ENCODE peak calls at places on chromosomes 7 and 10, in six cellular contexts. T is HCT116, O is HepG2, K is H1, L is GM12878, C is K562. X is an unnamed sample.

GRCh38 chr7:8283968-8284367 is 22.0 kb upstream of the ICA1 start:
- DNase-seq in T (no peak), O (no peak), K (no peak), L (no peak), C (no peak), X (no peak)

GRCh38 chr7:139741239-139741638 is 36.6 kb downstream of the HIPK2 start:
- DNase-seq in T (no peak), O (no peak), K (no peak), L (no peak), C (no peak), X (no peak)

GRCh38 chr10:120505866-120506265 is 48.8 kb downstream of the PLPP4 start:
- DNase-seq in T (no peak), O (no peak), K (no peak), L (no peak), C (no peak), X (no peak)

GRCh38 chr7:157674715-157675426 is 338.1 kb downstream of the DNAJB6 start:
- DNase-seq in T (no peak), O (no peak), K (no peak), L (no peak), C (no peak), X (no peak)

GRCh38 chr10:82922755-82923154 is 1047.8 kb downstream of the NRG3 start:
- DNase-seq in T (no peak), O (no peak), K (no peak), L (no peak), C (no peak), X (no peak)

GRCh38 chr7:12385364-12385786 is 18.3 kb downstream of the VWDE start:
- DNase-seq in T (no peak), O (no peak), K (no peak), L (no peak), C (peak), X (no peak)

GRCh38 chr7:33674804-33675411 is 230.4 kb upstream of the BMPER start:
- DNase-seq in T (no peak), O (no peak), K (no peak), L (peak), C (no peak), X (no peak)

GRCh38 chr7:35754741-35755140 is 46.1 kb upstream of the SEPTIN7 start:
- DNase-seq in T (no peak), O (no peak), K (no peak), L (no peak), C (no peak), X (peak)

GRCh38 chr10:63593576-63593975 is 72.4 kb downstream of the REEP3 start:
- DNase-seq in T (no peak), O (no peak), K (no peak), L (no peak), C (no peak), X (no peak)

GRCh38 chr10:5538892-5539651 is 14.3 kb downstream of the CALML3 start:
- DNase-seq in T (no peak), O (no peak), K (no peak), L (no peak), C (peak), X (no peak)

GRCh38 chr7:3861941-3862340 is 560.9 kb downstream of the SDK1 start:
- DNase-seq in T (no peak), O (no peak), K (no peak), L (peak), C (no peak), X (no peak)

GRCh38 chr7:116653204-116653603 is 18.8 kb upstream of the MET start:
- DNase-seq in T (peak), O (no peak), K (no peak), L (no peak), C (no peak), X (no peak)

GRCh38 chr7:124553485-124553884 is 212.1 kb downstream of the GPR37 start:
- DNase-seq in T (no peak), O (no peak), K (no peak), L (no peak), C (no peak), X (no peak)

GRCh38 chr7:102287465-102288146 is 938 bp downstream of the SH2B2 start:
- DNase-seq in T (no peak), O (no peak), K (no peak), L (no peak), C (no peak), X (peak)

DNA sequence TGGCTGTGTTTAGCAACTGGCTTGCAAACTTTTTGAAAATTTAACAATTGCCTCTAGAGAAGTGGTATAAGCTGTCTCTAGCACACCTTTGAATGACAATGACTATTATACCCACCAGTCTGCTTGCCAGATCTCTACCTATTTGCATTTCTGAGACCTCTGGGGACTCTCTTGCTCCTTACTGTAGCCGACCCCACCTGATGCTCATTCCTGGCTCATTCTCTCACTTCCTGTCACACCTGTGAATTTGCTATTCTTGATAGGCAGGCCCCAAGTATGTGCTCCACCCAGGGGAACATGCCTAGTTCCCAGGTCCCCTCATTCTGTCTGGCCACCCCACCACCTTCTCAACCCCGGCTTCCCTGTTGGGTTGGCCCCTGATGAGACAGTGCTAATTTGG is 138.0 kb downstream of the RPS24 start:
- DNase-seq in T (no peak), O (no peak), K (no peak), L (no peak), C (no peak), X (no peak)
- TF ChIP-seq RAD21 in T (no peak), O (no peak), K (no peak), L (no peak), C (no peak), X (no peak)

GRCh38 chr10:124378817-124379510 is 39.8 kb downstream of the OAT start:
- DNase-seq in T (peak), O (no peak), K (no peak), L (no peak), C (no peak), X (peak)
- TF ChIP-seq JUND in T (no peak), O (no peak), K (no peak), L (no peak), C (no peak), X (no peak)

GRCh38 chr7:51455086-51455485 is 138.5 kb upstream of the COBL start:
- DNase-seq in T (no peak), O (no peak), K (no peak), L (no peak), C (no peak), X (no peak)
- TF ChIP-seq YY1 in T (no peak), O (no peak), K (no peak), L (no peak), C (no peak), X (no peak)

GRCh38 chr7:64555046-64555445 is 7.8 kb downstream of the ZNF680 start:
- DNase-seq in T (no peak), O (no peak), K (no peak), L (no peak), C (no peak), X (no peak)

GRCh38 chr7:64551375-64552142 is 11.3 kb downstream of the ZNF680 start:
- DNase-seq in T (no peak), O (no peak), K (no peak), L (no peak), C (no peak), X (no peak)
- TF ChIP-seq RAD21 in T (no peak), O (no peak), K (no peak), L (no peak), C (no peak), X (no peak)